ENCODE peak calls at places on chromosomes 3 and 15, in six cellular contexts. One of them, this sample, is unnamed.

GRCh38 chr15:66876423-66876730 is 174.3 kb downstream of the SMAD6 start:
- DNase-seq in MM.1S: no peak
- DNase-seq in GM23248: no peak
- DNase-seq in left lung: no peak
- DNase-seq in colonic mucosa: peak; percentile 15
- DNase-seq in left ventricle myocardium inferior: no peak
- DNase-seq in this sample: no peak

GRCh38 chr3:20043398-20043797 is 3.2 kb downstream of the KAT2B start:
- DNase-seq in MM.1S: peak; percentile 76
- DNase-seq in GM23248: peak; percentile 51
- DNase-seq in left lung: no peak
- DNase-seq in colonic mucosa: peak; percentile 94
- DNase-seq in left ventricle myocardium inferior: peak; percentile 89
- DNase-seq in this sample: peak; percentile 40

GRCh38 chr3:136149569-136150136 is 46.5 kb downstream of the MSL2 start:
- DNase-seq in MM.1S: no peak
- DNase-seq in GM23248: peak; percentile 54
- DNase-seq in left lung: no peak
- DNase-seq in colonic mucosa: no peak
- DNase-seq in left ventricle myocardium inferior: no peak
- DNase-seq in this sample: peak; percentile 43

GRCh38 chr15:61444585-61444984 is 215.5 kb upstream of the RORA start:
- DNase-seq in MM.1S: peak; percentile 44
- DNase-seq in GM23248: no peak
- DNase-seq in left lung: no peak
- DNase-seq in colonic mucosa: no peak
- DNase-seq in left ventricle myocardium inferior: no peak
- DNase-seq in this sample: no peak

GRCh38 chr15:69854521-69855171 is 243.1 kb downstream of the TLE3 start:
- DNase-seq in MM.1S: no peak
- DNase-seq in GM23248: peak; percentile 77
- DNase-seq in left lung: no peak
- DNase-seq in colonic mucosa: no peak
- DNase-seq in left ventricle myocardium inferior: no peak
- DNase-seq in this sample: no peak

GRCh38 chr3:98326945-98327344 is 26.7 kb upstream of the OR5K4 start:
- DNase-seq in MM.1S: peak; percentile 15
- DNase-seq in GM23248: no peak
- DNase-seq in left lung: no peak
- DNase-seq in colonic mucosa: no peak
- DNase-seq in left ventricle myocardium inferior: no peak
- DNase-seq in this sample: no peak

GRCh38 chr15:98440917-98441316 is 207.4 kb upstream of the IGF1R start:
- DNase-seq in MM.1S: no peak
- DNase-seq in GM23248: no peak
- DNase-seq in left lung: no peak
- DNase-seq in colonic mucosa: no peak
- DNase-seq in left ventricle myocardium inferior: no peak
- DNase-seq in this sample: no peak

GRCh38 chr3:140859592-140860336 is 81.9 kb upstream of the SLC25A36 start:
- DNase-seq in MM.1S: peak; percentile 49
- DNase-seq in GM23248: no peak
- DNase-seq in left lung: no peak
- DNase-seq in colonic mucosa: no peak
- DNase-seq in left ventricle myocardium inferior: no peak
- DNase-seq in this sample: no peak

GRCh38 chr15:81015595-81016252 is 15.0 kb downstream of the TLNRD1 start:
- DNase-seq in MM.1S: no peak
- DNase-seq in GM23248: no peak
- DNase-seq in left lung: no peak
- DNase-seq in colonic mucosa: no peak
- DNase-seq in left ventricle myocardium inferior: no peak
- DNase-seq in this sample: no peak

GRCh38 chr3:49873623-49874022 is 3.9 kb upstream of the CAMKV start:
- DNase-seq in MM.1S: no peak
- DNase-seq in GM23248: no peak
- DNase-seq in left lung: no peak
- DNase-seq in colonic mucosa: peak; percentile 80
- DNase-seq in left ventricle myocardium inferior: no peak
- DNase-seq in this sample: no peak

GRCh38 chr15:71747128-71748083 is 62.9 kb upstream of the NR2E3 start:
- DNase-seq in MM.1S: no peak
- DNase-seq in GM23248: peak; percentile 91
- DNase-seq in left lung: no peak
- DNase-seq in colonic mucosa: peak; percentile 36
- DNase-seq in left ventricle myocardium inferior: no peak
- DNase-seq in this sample: no peak

GRCh38 chr3:162217603-162218002 is 721.0 kb downstream of the OTOL1 start:
- DNase-seq in MM.1S: no peak
- DNase-seq in GM23248: peak; percentile 49
- DNase-seq in left lung: no peak
- DNase-seq in colonic mucosa: no peak
- DNase-seq in left ventricle myocardium inferior: no peak
- DNase-seq in this sample: no peak

GRCh38 chr3:196138927-196139680 is 57.2 kb upstream of the TFRC start:
- DNase-seq in MM.1S: no peak
- DNase-seq in GM23248: peak; percentile 51
- DNase-seq in left lung: peak; percentile 2
- DNase-seq in colonic mucosa: no peak
- DNase-seq in left ventricle myocardium inferior: no peak
- DNase-seq in this sample: no peak

GRCh38 chr15:33086500-33087141 is 107.9 kb downstream of the FMN1 start:
- DNase-seq in MM.1S: peak; percentile 78
- DNase-seq in GM23248: peak; percentile 81
- DNase-seq in left lung: no peak
- DNase-seq in colonic mucosa: no peak
- DNase-seq in left ventricle myocardium inferior: no peak
- DNase-seq in this sample: peak; percentile 61

GRCh38 chr15:63401714-63402497 is 20.3 kb upstream of the CA12 start:
- DNase-seq in MM.1S: no peak
- DNase-seq in GM23248: no peak
- DNase-seq in left lung: no peak
- DNase-seq in colonic mucosa: no peak
- DNase-seq in left ventricle myocardium inferior: no peak
- DNase-seq in this sample: no peak

GRCh38 chr3:181265750-181266333 is 276.3 kb upstream of the DNAJC19 start:
- DNase-seq in MM.1S: peak; percentile 75
- DNase-seq in GM23248: peak; percentile 0
- DNase-seq in left lung: no peak
- DNase-seq in colonic mucosa: no peak
- DNase-seq in left ventricle myocardium inferior: no peak
- DNase-seq in this sample: no peak

GRCh38 chr15:75454471-75455418 is 3.3 kb upstream of the SIN3A start:
- DNase-seq in MM.1S: peak; percentile 62
- DNase-seq in GM23248: peak; percentile 85
- DNase-seq in left lung: peak; percentile 93
- DNase-seq in colonic mucosa: peak; percentile 33
- DNase-seq in left ventricle myocardium inferior: no peak
- DNase-seq in this sample: peak; percentile 92

GRCh38 chr3:39765575-39765974 is 43.8 kb upstream of the MYRIP start:
- DNase-seq in MM.1S: no peak
- DNase-seq in GM23248: no peak
- DNase-seq in left lung: no peak
- DNase-seq in colonic mucosa: no peak
- DNase-seq in left ventricle myocardium inferior: no peak
- DNase-seq in this sample: no peak

GRCh38 chr3:132854856-132855535 is 132.8 kb upstream of the NPHP3 start:
- DNase-seq in MM.1S: no peak
- DNase-seq in GM23248: no peak
- DNase-seq in left lung: no peak
- DNase-seq in colonic mucosa: no peak
- DNase-seq in left ventricle myocardium inferior: no peak
- DNase-seq in this sample: no peak

GRCh38 chr15:88995449-88995848 is 82.3 kb upstream of the MFGE8 start:
- DNase-seq in MM.1S: no peak
- DNase-seq in GM23248: no peak
- DNase-seq in left lung: no peak
- DNase-seq in colonic mucosa: no peak
- DNase-seq in left ventricle myocardium inferior: no peak
- DNase-seq in this sample: peak; percentile 60

GRCh38 chr15:49462242-49462641 is 39.2 kb downstream of the FGF7 start:
- DNase-seq in MM.1S: no peak
- DNase-seq in GM23248: peak; percentile 71
- DNase-seq in left lung: no peak
- DNase-seq in colonic mucosa: no peak
- DNase-seq in left ventricle myocardium inferior: no peak
- DNase-seq in this sample: no peak

GRCh38 chr3:102158080-102158756 is 276.6 kb upstream of the ZPLD1 start:
- DNase-seq in MM.1S: no peak
- DNase-seq in GM23248: peak; percentile 63
- DNase-seq in left lung: no peak
- DNase-seq in colonic mucosa: no peak
- DNase-seq in left ventricle myocardium inferior: no peak
- DNase-seq in this sample: no peak

DNA sequence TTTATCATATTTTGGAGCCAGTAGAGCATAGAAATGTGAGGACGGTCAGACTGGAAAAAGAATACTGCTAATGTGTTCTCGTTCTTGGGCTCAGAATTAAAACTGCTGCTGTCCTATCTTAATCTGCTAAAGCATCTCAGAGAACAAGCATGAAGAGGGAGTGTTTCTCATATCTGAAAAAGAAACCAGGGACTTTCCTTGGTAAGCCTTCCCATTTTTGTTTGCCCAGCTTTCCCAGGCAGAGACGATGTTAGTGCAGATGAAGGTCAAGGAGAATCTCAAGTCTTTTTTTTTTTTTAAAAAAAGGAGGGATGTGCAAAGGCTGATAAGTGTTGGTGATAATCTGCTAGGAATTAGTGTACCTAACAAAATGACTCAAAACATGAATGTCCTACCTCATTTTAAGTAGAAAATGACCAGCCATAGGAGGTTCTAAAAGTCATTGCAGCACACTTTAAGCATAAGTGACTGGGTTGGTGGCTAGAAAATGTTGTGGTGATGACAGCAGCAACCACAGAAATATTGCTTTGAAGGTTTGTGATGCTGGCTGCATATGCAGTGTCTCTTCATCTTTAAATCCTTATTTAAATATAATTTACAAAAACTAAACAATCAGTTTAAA is 55.1 kb downstream of the CMSS1 start:
- DNase-seq in MM.1S: no peak
- DNase-seq in GM23248: peak; percentile 46
- DNase-seq in left lung: no peak
- DNase-seq in colonic mucosa: no peak
- DNase-seq in left ventricle myocardium inferior: no peak
- DNase-seq in this sample: no peak
- H3K27me3 ChIP-seq in MM.1S: no peaks in the 10 kb centered on the region
- H3K27me3 ChIP-seq in GM23248: no peaks in the 10 kb centered on the region
- H3K27me3 ChIP-seq in left lung: no peaks in the 10 kb centered on the region
- H3K27me3 ChIP-seq in colonic mucosa: no peaks in the 10 kb centered on the region
- H3K27me3 ChIP-seq in left ventricle myocardium inferior: no peaks in the 10 kb centered on the region
- H3K27me3 ChIP-seq in this sample: no peaks in the 10 kb centered on the region

GRCh38 chr3:14424711-14425573 is 22.5 kb downstream of the SLC6A6 start:
- DNase-seq in MM.1S: no peak
- DNase-seq in GM23248: no peak
- DNase-seq in left lung: no peak
- DNase-seq in colonic mucosa: no peak
- DNase-seq in left ventricle myocardium inferior: no peak
- DNase-seq in this sample: no peak

GRCh38 chr3:14423963-14424362 is 21.6 kb downstream of the SLC6A6 start:
- DNase-seq in MM.1S: no peak
- DNase-seq in GM23248: no peak
- DNase-seq in left lung: no peak
- DNase-seq in colonic mucosa: no peak
- DNase-seq in left ventricle myocardium inferior: no peak
- DNase-seq in this sample: no peak

GRCh38 chr3:14425574-14426304 is 23.3 kb downstream of the SLC6A6 start:
- DNase-seq in MM.1S: no peak
- DNase-seq in GM23248: no peak
- DNase-seq in left lung: no peak
- DNase-seq in colonic mucosa: no peak
- DNase-seq in left ventricle myocardium inferior: no peak
- DNase-seq in this sample: no peak

GRCh38 chr3:14428087-14429067 is 26.0 kb downstream of the SLC6A6 start:
- DNase-seq in MM.1S: no peak
- DNase-seq in GM23248: no peak
- DNase-seq in left lung: no peak
- DNase-seq in colonic mucosa: no peak
- DNase-seq in left ventricle myocardium inferior: no peak
- DNase-seq in this sample: no peak

DNA sequence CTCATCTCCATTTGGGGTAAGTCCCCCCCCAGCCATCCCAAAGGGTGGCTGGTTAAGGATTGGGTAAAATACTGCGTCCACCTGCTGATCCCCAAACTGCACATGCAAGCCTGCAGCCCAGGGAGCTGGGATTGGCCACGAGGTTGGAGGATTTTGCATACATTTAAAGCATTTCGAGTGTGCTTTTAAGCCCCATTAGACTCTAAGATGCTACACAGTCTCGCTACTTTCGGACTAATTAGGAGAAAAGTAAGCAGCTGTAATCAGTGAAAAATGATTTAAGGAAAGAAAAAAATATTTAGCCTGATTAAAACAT is 23.9 kb downstream of the SLC6A6 start:
- DNase-seq in MM.1S: no peak
- DNase-seq in GM23248: no peak
- DNase-seq in left lung: no peak
- DNase-seq in colonic mucosa: no peak
- DNase-seq in left ventricle myocardium inferior: no peak
- DNase-seq in this sample: no peak
- H3K4me1 ChIP-seq in MM.1S: peaks cover 21% of the 10 kb centered on the region
- H3K4me1 ChIP-seq in GM23248: peaks cover 2% of the 10 kb centered on the region
- H3K4me1 ChIP-seq in left lung: peaks cover 100% of the 10 kb centered on the region
- H3K4me1 ChIP-seq in colonic mucosa: peaks cover 9% of the 10 kb centered on the region
- H3K4me1 ChIP-seq in left ventricle myocardium inferior: peaks cover 89% of the 10 kb centered on the region
- H3K4me1 ChIP-seq in this sample: no peaks in the 10 kb centered on the region

GRCh38 chr3:126125781-126126251 is 41.9 kb upstream of the SLC41A3 start:
- DNase-seq in MM.1S: no peak
- DNase-seq in GM23248: no peak
- DNase-seq in left lung: no peak
- DNase-seq in colonic mucosa: peak; percentile 5
- DNase-seq in left ventricle myocardium inferior: peak; percentile 1
- DNase-seq in this sample: no peak
- H3K27me3 ChIP-seq in MM.1S: peaks cover 5% of the 10 kb centered on the region
- H3K27me3 ChIP-seq in GM23248: peaks cover 27% of the 10 kb centered on the region
- H3K27me3 ChIP-seq in left lung: no peaks in the 10 kb centered on the region
- H3K27me3 ChIP-seq in colonic mucosa: no peaks in the 10 kb centered on the region
- H3K27me3 ChIP-seq in left ventricle myocardium inferior: no peaks in the 10 kb centered on the region
- H3K27me3 ChIP-seq in this sample: no peaks in the 10 kb centered on the region

GRCh38 chr15:52728899-52729298 is 49.7 kb upstream of the ATOSA start:
- DNase-seq in MM.1S: peak; percentile 40
- DNase-seq in GM23248: peak; percentile 80
- DNase-seq in left lung: no peak
- DNase-seq in colonic mucosa: no peak
- DNase-seq in left ventricle myocardium inferior: no peak
- DNase-seq in this sample: no peak

GRCh38 chr15:52731004-52731403 is 51.8 kb upstream of the ATOSA start:
- DNase-seq in MM.1S: no peak
- DNase-seq in GM23248: no peak
- DNase-seq in left lung: no peak
- DNase-seq in colonic mucosa: no peak
- DNase-seq in left ventricle myocardium inferior: no peak
- DNase-seq in this sample: no peak

GRCh38 chr15:52730163-52730562 is 51.0 kb upstream of the ATOSA start:
- DNase-seq in MM.1S: peak; percentile 91
- DNase-seq in GM23248: peak; percentile 64
- DNase-seq in left lung: no peak
- DNase-seq in colonic mucosa: no peak
- DNase-seq in left ventricle myocardium inferior: no peak
- DNase-seq in this sample: no peak

GRCh38 chr15:52731732-52732470 is 52.7 kb upstream of the ATOSA start:
- DNase-seq in MM.1S: peak; percentile 55
- DNase-seq in GM23248: no peak
- DNase-seq in left lung: no peak
- DNase-seq in colonic mucosa: no peak
- DNase-seq in left ventricle myocardium inferior: no peak
- DNase-seq in this sample: no peak

GRCh38 chr15:52730594-52730993 is 51.4 kb upstream of the ATOSA start:
- DNase-seq in MM.1S: peak; percentile 70
- DNase-seq in GM23248: no peak
- DNase-seq in left lung: no peak
- DNase-seq in colonic mucosa: no peak
- DNase-seq in left ventricle myocardium inferior: no peak
- DNase-seq in this sample: no peak
- H3K4me1 ChIP-seq in MM.1S: peaks cover 65% of the 10 kb centered on the region
- H3K4me1 ChIP-seq in GM23248: peaks cover 31% of the 10 kb centered on the region
- H3K4me1 ChIP-seq in left lung: peaks cover 19% of the 10 kb centered on the region
- H3K4me1 ChIP-seq in colonic mucosa: no peaks in the 10 kb centered on the region
- H3K4me1 ChIP-seq in left ventricle myocardium inferior: peaks cover 38% of the 10 kb centered on the region
- H3K4me1 ChIP-seq in this sample: no peaks in the 10 kb centered on the region